ENCODE peak calls at places on chromosomes 7 and 10, in six cellular contexts. U is left ventricle myocardium inferior, F is esophagus muscularis mucosa, W is brain microvascular endothelial cell, K is colonic mucosa, J is Caco-2. O is an unnamed sample. For H3K27me3, the result is how much of the 10 kb centered on the place peaks cover.

GRCh38 chr7:28138837-28139236 is 41.8 kb downstream of the JAZF1 start:
- DNase-seq in U (no peak), F (no peak), W (no peak), K (no peak), J (no peak), O (no peak)

GRCh38 chr10:3452683-3453388 is 280.3 kb upstream of the PITRM1 start:
- DNase-seq in U (no peak), F (no peak), W (peak), K (peak), J (no peak), O (no peak)

GRCh38 chr7:44854644-44855364 is 6.9 kb upstream of the H2AZ2 start:
- DNase-seq in U (no peak), F (no peak), W (no peak), K (no peak), J (no peak), O (no peak)

GRCh38 chr7:98630149-98630548 is 13.1 kb downstream of the NPTX2 start:
- DNase-seq in U (no peak), F (no peak), W (no peak), K (no peak), J (no peak), O (no peak)

GRCh38 chr7:134613623-134614347 is 32.9 kb upstream of the BPGM start:
- DNase-seq in U (no peak), F (no peak), W (peak), K (no peak), J (no peak), O (no peak)

GRCh38 chr10:114388275-114388674 is 16.0 kb downstream of the AFAP1L2 start:
- DNase-seq in U (no peak), F (no peak), W (no peak), K (no peak), J (no peak), O (no peak)

GRCh38 chr7:158344706-158345300 is 242.8 kb downstream of the PTPRN2 start:
- DNase-seq in U (no peak), F (no peak), W (no peak), K (no peak), J (no peak), O (no peak)

GRCh38 chr7:158372400-158373302 is 215.0 kb downstream of the PTPRN2 start:
- DNase-seq in U (no peak), F (no peak), W (no peak), K (no peak), J (no peak), O (no peak)

GRCh38 chr7:26583094-26583493 is 281.3 kb downstream of the SKAP2 start:
- DNase-seq in U (no peak), F (no peak), W (no peak), K (no peak), J (no peak), O (no peak)

GRCh38 chr7:68015565-68016532 is 1019.2 kb downstream of the TYW1 start:
- DNase-seq in U (no peak), F (no peak), W (no peak), K (no peak), J (no peak), O (no peak)

GRCh38 chr7:42605381-42605780 is 306.5 kb downstream of the C7orf25 start:
- DNase-seq in U (no peak), F (no peak), W (no peak), K (no peak), J (no peak), O (no peak)

GRCh38 chr10:89337493-89337892 is 9.7 kb downstream of the IFIT3 start:
- DNase-seq in U (no peak), F (no peak), W (peak), K (no peak), J (no peak), O (no peak)

GRCh38 chr10:24847476-24847875 is 104.9 kb downstream of the PRTFDC1 start:
- DNase-seq in U (no peak), F (no peak), W (no peak), K (no peak), J (no peak), O (no peak)

GRCh38 chr7:128913856-128914565 is 3.5 kb upstream of the KCP start:
- DNase-seq in U (no peak), F (no peak), W (no peak), K (no peak), J (no peak), O (no peak)

GRCh38 chr7:138257459-138258193 is 181.4 kb downstream of the AKR1D1 start:
- DNase-seq in U (no peak), F (no peak), W (peak), K (peak), J (peak), O (no peak)

GRCh38 chr10:129695671-129696070 is 228.6 kb downstream of the MGMT start:
- DNase-seq in U (no peak), F (no peak), W (no peak), K (no peak), J (no peak), O (no peak)

GRCh38 chr10:129692695-129693094 is 225.7 kb downstream of the MGMT start:
- DNase-seq in U (no peak), F (no peak), W (no peak), K (no peak), J (no peak), O (no peak)

GRCh38 chr10:129694184-129694583 is 227.1 kb downstream of the MGMT start:
- DNase-seq in U (no peak), F (no peak), W (no peak), K (no peak), J (no peak), O (no peak)

GRCh38 chr10:129694633-129695356 is 227.8 kb downstream of the MGMT start:
- DNase-seq in U (peak), F (peak), W (no peak), K (peak), J (no peak), O (no peak)

GRCh38 chr10:129693382-129693781 is 226.3 kb downstream of the MGMT start:
- DNase-seq in U (no peak), F (no peak), W (no peak), K (no peak), J (no peak), O (no peak)
- TF ChIP-seq CTCF in U (no peak), F (no peak), W (no peak), K (no peak), J (no peak), O (no peak)

GRCh38 chr7:29805031-29805430 is 1.3 kb upstream of the WIPF3 start:
- DNase-seq in U (no peak), F (peak), W (no peak), K (no peak), J (no peak), O (no peak)
- H3K27me3 ChIP-seq in U (under half), F (under half), W (half or more), K (under half), J (under half), O (under half)

GRCh38 chr7:65840446-65840845 is 32.4 kb upstream of the VKORC1L1 start:
- DNase-seq in U (no peak), F (no peak), W (no peak), K (peak), J (no peak), O (no peak)
- TF ChIP-seq CTCF in U (no peak), F (peak), W (no peak), K (no peak), J (no peak), O (no peak)

GRCh38 chr7:1678571-1679325 is 8.7 kb downstream of the ELFN1 start:
- DNase-seq in U (no peak), F (no peak), W (no peak), K (no peak), J (no peak), O (no peak)

GRCh38 chr7:1676550-1677071 is 6.5 kb downstream of the ELFN1 start:
- DNase-seq in U (no peak), F (no peak), W (no peak), K (no peak), J (no peak), O (no peak)

GRCh38 chr7:1677206-1678069 is 7.4 kb downstream of the ELFN1 start:
- DNase-seq in U (no peak), F (no peak), W (no peak), K (no peak), J (no peak), O (no peak)

GRCh38 chr7:1679326-1679965 is 9.4 kb downstream of the ELFN1 start:
- DNase-seq in U (no peak), F (no peak), W (no peak), K (no peak), J (no peak), O (no peak)

DNA sequence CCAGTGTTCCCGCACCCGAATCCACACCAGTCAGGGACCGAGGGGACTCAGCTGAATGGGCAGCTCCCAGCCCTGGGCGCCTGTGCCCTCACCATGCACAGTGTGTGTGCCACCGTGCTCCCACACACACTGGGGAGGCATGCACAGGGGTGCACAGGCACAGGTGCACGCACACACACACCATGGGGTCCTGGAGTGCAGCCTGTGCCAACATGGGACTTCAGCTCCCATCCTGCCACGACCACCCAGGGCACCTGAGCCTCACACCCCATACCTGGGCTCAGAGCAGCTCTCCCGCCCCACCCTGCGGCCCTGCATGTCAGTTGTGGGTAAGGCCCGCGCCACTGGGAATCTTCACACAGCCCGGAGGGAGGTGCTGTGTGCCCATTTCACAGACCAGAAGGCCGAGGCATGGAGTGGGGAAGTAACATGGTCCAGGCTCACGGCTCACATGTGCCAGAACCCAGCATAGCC is 8.0 kb downstream of the ELFN1 start:
- DNase-seq in U (no peak), F (no peak), W (no peak), K (no peak), J (no peak), O (no peak)
- H3K27me3 ChIP-seq in U (under half), F (half or more), W (under half), K (under half), J (under half), O (under half)